ENCODE peak calls at places on chromosomes 6 and 20, in five cellular contexts. U is GM12878, A is H1, M is K562, V is HepG2. X is an unnamed sample.

GRCh38 chr6:41777886-41778285 is 1.8 kb downstream of the FRS3 start:
- DNase-seq in A (no peak), U (no peak), M (no peak), V (no peak), X (no peak)

GRCh38 chr20:5400164-5400762 is 83.5 kb upstream of the PROKR2 start:
- DNase-seq in A (peak), U (no peak), M (peak), V (peak), X (no peak)

GRCh38 chr6:132734694-132735236 is 20.9 kb upstream of the VNN1 start:
- DNase-seq in A (no peak), U (no peak), V (peak), M (no peak), X (no peak)

GRCh38 chr6:2765896-2766766 is 938 bp downstream of the WRNIP1 start:
- DNase-seq in A (no peak), M (peak), U (no peak), V (no peak), X (peak)

GRCh38 chr20:11195169-11195568 is 521.4 kb upstream of the JAG1 start:
- DNase-seq in V (no peak), M (no peak), A (no peak), U (no peak), X (no peak)

GRCh38 chr20:37096415-37097039 is 730 bp upstream of the RBL1 start:
- DNase-seq in V (no peak), M (peak), A (no peak), U (no peak), X (no peak)

GRCh38 chr6:26125015-26125690 is 37.9 kb downstream of the HFE start:
- DNase-seq in M (no peak), A (no peak), U (no peak), V (no peak), X (no peak)

GRCh38 chr6:45415315-45415714 is 37.6 kb upstream of the SUPT3H start:
- DNase-seq in M (no peak), A (no peak), U (no peak), V (no peak), X (no peak)

GRCh38 chr6:29627762-29628418 is 5.1 kb downstream of the GABBR1 start:
- DNase-seq in U (no peak), M (peak), V (no peak), A (peak), X (peak)

GRCh38 chr6:9224539-9224938 is 789.2 kb upstream of the SLC35B3 start:
- DNase-seq in V (no peak), A (no peak), M (no peak), U (no peak), X (no peak)

GRCh38 chr20:51528263-51529026 is 14.1 kb downstream of the NFATC2 start:
- DNase-seq in U (no peak), M (no peak), V (no peak), A (no peak), X (no peak)

GRCh38 chr6:33205172-33206026 is 944 bp downstream of the HSD17B8 start:
- DNase-seq in A (no peak), V (no peak), U (no peak), M (peak), X (peak)

GRCh38 chr20:51389543-51389924 is 153.0 kb downstream of the NFATC2 start:
- DNase-seq in V (no peak), U (no peak), A (no peak), M (no peak), X (no peak)

GRCh38 chr6:27065183-27065582 is 182.3 kb upstream of the PRSS16 start:
- DNase-seq in A (no peak), V (no peak), U (no peak), M (peak), X (no peak)

GRCh38 chr6:21597706-21598273 is 4.2 kb downstream of the SOX4 start:
- DNase-seq in M (no peak), A (no peak), V (no peak), U (no peak), X (peak)

GRCh38 chr6:40393641-40394040 is 193.5 kb downstream of the LRFN2 start:
- DNase-seq in U (no peak), A (peak), M (no peak), V (no peak), X (no peak)

GRCh38 chr20:63947638-63948456 is 8.4 kb downstream of the UCKL1 start:
- DNase-seq in A (no peak), V (no peak), U (no peak), M (no peak), X (no peak)

GRCh38 chr6:120996340-120996739 is 337.9 kb downstream of the TBC1D32 start:
- DNase-seq in A (no peak), M (no peak), U (no peak), V (no peak), X (no peak)

GRCh38 chr6:166599158-166599557 is 12.7 kb upstream of the RAMACL start:
- DNase-seq in A (no peak), V (no peak), U (no peak), M (no peak), X (no peak)

GRCh38 chr20:16708590-16708989 is 21.2 kb upstream of the SNRPB2 start:
- DNase-seq in V (no peak), M (no peak), U (no peak), A (no peak), X (no peak)

GRCh38 chr6:166497087-166497899 is 89.2 kb downstream of the RAMACL start:
- DNase-seq in A (no peak), V (no peak), M (no peak), U (no peak), X (no peak)

GRCh38 chr6:112156694-112157093 is 69.3 kb downstream of the FAM229B start:
- DNase-seq in M (no peak), V (no peak), U (no peak), A (no peak), X (no peak)

GRCh38 chr20:63057133-63058117 is 50.7 kb upstream of the BHLHE23 start:
- DNase-seq in U (no peak), V (no peak), A (no peak), M (no peak), X (no peak)

GRCh38 chr6:73017473-73017872 is 207.8 kb downstream of the KHDC1L start:
- DNase-seq in V (no peak), A (no peak), U (no peak), M (no peak), X (no peak)

GRCh38 chr6:25930532-25931410 is at the start of gene SLC17A2:
- DNase-seq in V (peak), U (no peak), M (no peak), A (no peak), X (no peak)

GRCh38 chr6:153625089-153625488 is 414.0 kb upstream of the OPRM1 start:
- DNase-seq in A (no peak), V (no peak), M (no peak), U (no peak), X (no peak)

GRCh38 chr20:48665785-48666184 is 162.0 kb downstream of the PREX1 start:
- DNase-seq in V (no peak), M (no peak), U (no peak), A (no peak), X (no peak)

GRCh38 chr20:10476319-10476724 is 41.2 kb downstream of the SLX4IP start:
- DNase-seq in V (no peak), U (peak), A (no peak), M (peak), X (no peak)

GRCh38 chr6:155381856-155382690 is 67.8 kb upstream of the TFB1M start:
- DNase-seq in V (no peak), A (no peak), U (no peak), M (no peak), X (no peak)

GRCh38 chr6:150118208-150118607 is 24.6 kb upstream of the PPP1R14C start:
- DNase-seq in A (no peak), V (no peak), M (no peak), U (no peak), X (no peak)

GRCh38 chr6:121436966-121437756 is 1.7 kb downstream of the GJA1 start:
- DNase-seq in U (no peak), M (no peak), V (no peak), A (no peak), X (peak)

GRCh38 chr6:129691043-129691640 is 18.8 kb downstream of the ARHGAP18 start:
- DNase-seq in M (peak), V (no peak), U (no peak), A (no peak), X (no peak)

GRCh38 chr6:108408453-108408852 is 113.6 kb downstream of the AFG1L start:
- DNase-seq in M (no peak), V (peak), A (no peak), U (no peak), X (no peak)

GRCh38 chr20:13220857-13221297 is at the start of gene ISM1:
- DNase-seq in M (no peak), V (no peak), U (no peak), A (peak), X (peak)

GRCh38 chr20:13749811-13750210 is 34.9 kb downstream of the ESF1 start:
- DNase-seq in V (no peak), A (no peak), M (no peak), U (no peak), X (no peak)

GRCh38 chr6:72650081-72650745 is 28.3 kb downstream of the KCNQ5 start:
- DNase-seq in A (no peak), V (no peak), U (no peak), M (no peak), X (no peak)

GRCh38 chr6:44662461-44663121 is 275.1 kb downstream of the CDC5L start:
- DNase-seq in U (no peak), V (peak), A (peak), M (no peak), X (no peak)

DNA sequence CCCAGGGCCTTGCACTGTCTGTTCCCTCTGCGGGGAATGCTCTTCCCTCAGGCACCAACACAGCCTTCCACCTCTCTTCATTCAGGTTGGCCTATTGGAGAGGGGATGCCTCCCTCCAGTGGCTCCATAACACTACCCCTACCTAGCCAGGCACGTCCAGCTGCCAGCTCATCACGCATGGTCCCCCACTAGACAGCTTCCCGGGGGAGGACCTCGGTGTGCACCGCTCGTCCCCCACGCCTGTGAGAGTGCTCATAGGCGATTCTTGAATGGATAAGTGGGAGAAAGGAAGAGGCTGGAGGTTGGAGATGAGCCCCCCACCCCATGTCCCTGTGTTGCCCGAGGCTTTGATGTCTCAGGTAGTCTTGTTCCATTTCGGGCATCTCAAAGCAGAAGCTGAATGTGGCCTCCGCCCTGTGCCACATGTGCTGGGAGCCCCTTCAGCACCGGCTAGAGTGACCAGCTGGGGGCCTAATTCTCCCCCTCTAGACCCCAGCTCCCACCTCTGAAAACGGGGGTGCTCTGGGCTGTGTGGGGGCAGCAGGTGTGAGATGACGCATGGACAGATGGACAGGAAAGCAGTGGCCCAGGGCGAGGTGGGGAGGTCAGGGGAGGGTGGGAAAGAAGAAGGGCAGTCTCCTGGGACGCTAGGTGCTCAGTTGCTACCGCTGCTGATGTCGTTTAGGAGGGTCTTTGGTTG is 333.0 kb downstream of the TAF4 start:
- DNase-seq in U (no peak), A (no peak), V (no peak), M (no peak), X (no peak)
- TF ChIP-seq JUND in U (no peak), A (no peak), V (no peak), M (no peak), X (no peak)

GRCh38 chr6:137829641-137830083 is 37.4 kb upstream of the TNFAIP3 start:
- DNase-seq in M (peak), A (no peak), U (no peak), V (no peak), X (no peak)

GRCh38 chr6:137834508-137834907 is 32.6 kb upstream of the TNFAIP3 start:
- DNase-seq in U (no peak), V (no peak), A (no peak), M (no peak), X (no peak)

GRCh38 chr6:137827977-137828815 is 38.9 kb upstream of the TNFAIP3 start:
- DNase-seq in V (no peak), A (no peak), U (peak), M (no peak), X (no peak)

GRCh38 chr6:137830562-137830961 is 36.5 kb upstream of the TNFAIP3 start:
- DNase-seq in M (no peak), A (no peak), U (no peak), V (no peak), X (no peak)

GRCh38 chr6:137832110-137832509 is 34.9 kb upstream of the TNFAIP3 start:
- DNase-seq in V (no peak), M (peak), U (no peak), A (no peak), X (no peak)
- TF ChIP-seq USF2 in V (no peak), M (no peak), U (no peak), A (no peak), X (no peak)

GRCh38 chr6:30682181-30683117 is 4.0 kb downstream of the PPP1R18 start:
- DNase-seq in U (peak), A (no peak), V (peak), M (peak), X (peak)
- TF ChIP-seq CHD2 in U (peak), A (no peak), V (no peak), M (peak), X (peak)

DNA sequence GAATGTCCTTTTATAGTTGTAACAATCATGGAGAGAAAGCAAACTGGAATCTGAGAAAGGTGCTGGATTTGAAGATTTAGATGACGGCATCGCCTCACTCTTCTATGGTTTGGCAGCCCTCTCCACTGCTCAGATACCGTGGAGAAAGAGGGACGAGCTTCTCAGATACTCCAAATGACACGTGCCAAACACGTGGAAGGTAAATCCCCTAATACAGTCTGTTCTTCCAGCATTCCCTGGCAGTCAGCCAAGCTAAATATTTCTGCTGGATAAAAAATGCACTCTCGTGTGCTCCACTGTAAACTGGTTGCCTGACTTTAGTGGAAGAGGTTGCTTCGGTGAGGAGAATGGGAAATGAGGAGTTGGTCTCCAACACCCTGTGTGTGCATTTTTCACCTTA is 16.7 kb upstream of the PRDM1 start:
- DNase-seq in V (peak), U (no peak), M (no peak), A (no peak), X (peak)
- TF ChIP-seq JUND in V (no peak), U (no peak), M (no peak), A (no peak), X (no peak)

GRCh38 chr6:119322034-119322433 is 27.5 kb downstream of the MAN1A1 start:
- DNase-seq in U (no peak), V (no peak), M (no peak), A (no peak), X (no peak)

GRCh38 chr6:119317007-119317406 is 32.6 kb downstream of the MAN1A1 start:
- DNase-seq in U (no peak), V (no peak), A (no peak), M (no peak), X (no peak)

GRCh38 chr6:119318176-119318575 is 31.4 kb downstream of the MAN1A1 start:
- DNase-seq in M (no peak), U (no peak), A (no peak), V (no peak), X (no peak)

GRCh38 chr6:119319694-119320093 is 29.9 kb downstream of the MAN1A1 start:
- DNase-seq in M (no peak), A (no peak), U (no peak), V (no peak), X (no peak)

DNA sequence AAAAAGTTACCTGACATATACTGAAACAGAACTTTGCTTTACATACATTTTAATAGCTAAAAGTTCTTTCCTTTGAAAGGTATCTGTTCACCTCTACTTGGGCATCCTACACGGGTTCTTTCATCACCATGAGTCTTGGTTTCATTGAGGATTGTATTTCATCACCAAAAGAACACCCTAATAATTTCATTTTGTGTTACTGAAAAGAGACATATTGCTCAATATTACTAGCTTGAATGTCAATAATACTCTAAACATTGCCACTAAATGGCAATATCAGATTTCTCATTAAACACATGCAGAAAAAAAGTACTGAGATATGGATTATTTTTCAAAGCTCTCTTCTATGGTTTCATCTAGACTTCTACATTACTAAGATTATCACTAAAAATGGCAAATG is 30.8 kb downstream of the MAN1A1 start:
- DNase-seq in U (no peak), V (no peak), M (no peak), A (no peak), X (no peak)
- TF ChIP-seq USF2 in U (no peak), V (no peak), M (no peak), A (no peak), X (no peak)